ENCODE peak calls at places on chromosome 16, in five cellular contexts. N is GM12878, L is tibial nerve, U is gastrocnemius medialis, R is endodermal cell. T is an unnamed sample.

GRCh38 chr16:82681592-82681991 is 54.8 kb downstream of the CDH13 start:
- DNase-seq in N (no peak), L (no peak), U (no peak), R (no peak), T (no peak)

GRCh38 chr16:81524382-81524781 is 79.8 kb downstream of the CMIP start:
- DNase-seq in N (no peak), L (no peak), U (no peak), R (no peak), T (no peak)

GRCh38 chr16:19114359-19115147 is 789 bp downstream of the ITPRIPL2 start:
- DNase-seq in N (no peak), L (peak; percentile 47), U (peak; percentile 51), R (peak; percentile 87), T (peak; percentile 65)

GRCh38 chr16:83931556-83931955 is 21.5 kb upstream of the OSGIN1 start:
- DNase-seq in N (no peak), L (no peak), U (no peak), R (no peak), T (no peak)

GRCh38 chr16:17470871-17471744 is at the start of gene XYLT1:
- DNase-seq in N (no peak), L (peak; percentile 76), U (peak; percentile 82), R (peak; percentile 84), T (peak; percentile 53)

GRCh38 chr16:27677300-27677699 is 127.4 kb downstream of the KATNIP start:
- DNase-seq in N (no peak), L (no peak), U (no peak), R (no peak), T (no peak)

GRCh38 chr16:4976079-4976478 is 17.9 kb downstream of the SEC14L5 start:
- DNase-seq in N (peak; percentile 57), L (no peak), U (no peak), R (no peak), T (no peak)

GRCh38 chr16:72561-73537 is at the start of gene RHBDF1:
- DNase-seq in N (no peak), L (no peak), U (no peak), R (peak; percentile 92), T (peak; percentile 75)

GRCh38 chr16:56357765-56358322 is 67.5 kb downstream of the AMFR start:
- DNase-seq in N (no peak), L (no peak), U (peak; percentile 73), R (peak; percentile 78), T (no peak)

GRCh38 chr16:84286568-84287220 is 8.0 kb upstream of the WFDC1 start:
- DNase-seq in N (no peak), L (no peak), U (peak; percentile 28), R (no peak), T (peak; percentile 74)

GRCh38 chr16:11229906-11230305 is 26.1 kb downstream of the SOCS1 start:
- DNase-seq in N (no peak), L (no peak), U (peak; percentile 58), R (no peak), T (no peak)

GRCh38 chr16:81551821-81552304 is 107.3 kb downstream of the CMIP start:
- DNase-seq in N (no peak), L (no peak), U (no peak), R (no peak), T (peak; percentile 58)

GRCh38 chr16:11135167-11135973 is 120.6 kb downstream of the SOCS1 start:
- DNase-seq in N (no peak), L (peak; percentile 46), U (peak; percentile 94), R (no peak), T (no peak)

GRCh38 chr16:81401035-81401950 is 43.3 kb upstream of the CMIP start:
- DNase-seq in N (no peak), L (no peak), U (no peak), R (no peak), T (no peak)

GRCh38 chr16:56514845-56515244 is 5.0 kb downstream of the BBS2 start:
- DNase-seq in N (no peak), L (no peak), U (no peak), R (no peak), T (no peak)

GRCh38 chr16:88599092-88599733 is 29.0 kb downstream of the ZC3H18 start:
- DNase-seq in N (no peak), L (peak; percentile 72), U (peak; percentile 69), R (no peak), T (peak; percentile 89)

GRCh38 chr16:12902511-12903324 is 1.3 kb downstream of the SHISA9 start:
- DNase-seq in N (no peak), L (no peak), U (no peak), R (peak; percentile 83), T (no peak)

GRCh38 chr16:11162571-11163268 is 93.3 kb downstream of the SOCS1 start:
- DNase-seq in N (no peak), L (no peak), U (no peak), R (no peak), T (no peak)

GRCh38 chr16:79651363-79651762 is 50.8 kb upstream of the MAF start:
- DNase-seq in N (no peak), L (peak; percentile 29), U (peak; percentile 37), R (no peak), T (peak; percentile 17)

GRCh38 chr16:31183432-31184428 is 3.8 kb downstream of the FUS start:
- DNase-seq in N (no peak), L (no peak), U (no peak), R (no peak), T (no peak)
- H3K4me3 ChIP-seq in N (peak overlapping the region; percentile 87), L (no peak overlapping the region), U (no peak overlapping the region), R (peak overlapping the region; percentile 97), T (no peak overlapping the region)

DNA sequence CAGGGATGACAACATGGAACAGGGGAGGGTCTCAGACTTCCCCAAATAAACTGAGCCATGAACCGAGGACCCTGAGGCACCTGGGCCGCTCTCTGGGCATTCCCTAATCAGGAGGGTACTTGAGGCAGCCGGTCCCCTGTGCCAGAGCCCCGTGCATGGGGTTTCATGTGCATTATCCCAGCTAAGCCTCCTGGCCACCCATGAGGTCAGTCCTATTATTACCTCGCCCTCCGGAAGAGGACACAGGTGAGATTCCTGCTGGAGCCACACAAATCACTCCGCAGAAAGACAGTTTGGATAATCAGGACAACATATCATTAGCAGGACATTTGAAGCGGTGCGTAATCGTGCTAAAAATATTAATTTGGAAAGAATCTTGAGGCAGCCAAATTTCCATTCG is 274.0 kb downstream of the PARN start:
- DNase-seq in N (no peak), L (no peak), U (peak; percentile 80), R (no peak), T (no peak)
- H3K4me1 ChIP-seq in N (peaks cover 31% of the 10 kb centered on the region), L (peaks cover 8% of the 10 kb centered on the region), U (peaks cover 15% of the 10 kb centered on the region), R (no peaks in the 10 kb centered on the region), T (peaks cover 5% of the 10 kb centered on the region)

DNA sequence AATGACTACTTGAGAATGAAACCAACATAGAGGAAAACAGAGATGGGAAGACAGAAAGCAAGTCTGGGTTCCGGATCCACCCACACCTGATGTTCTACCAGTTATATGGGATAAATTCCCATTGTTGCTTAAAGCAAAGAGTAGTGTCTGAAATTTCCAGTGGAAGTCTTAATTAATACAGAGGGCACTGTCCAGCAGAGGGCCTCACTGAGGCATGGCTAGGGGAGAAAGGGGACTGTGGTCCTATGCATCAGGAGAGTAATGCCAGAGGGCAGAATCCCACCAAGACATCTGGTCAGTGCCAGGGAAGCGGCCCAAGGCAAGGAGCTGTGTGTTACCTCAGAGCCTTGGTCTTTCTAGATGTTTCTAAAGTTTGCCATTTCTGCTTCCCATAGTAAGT is 7.5 kb upstream of the UMOD start:
- DNase-seq in N (no peak), L (no peak), U (no peak), R (peak; percentile 79), T (no peak)
- TF ChIP-seq CTCF in N (peak; percentile 28), L (no peak), U (no peak), R (peak; percentile 83), T (no peak)

GRCh38 chr16:2971134-2971984 is 2.2 kb downstream of the PAQR4 start:
- DNase-seq in N (no peak), L (no peak), U (no peak), R (no peak), T (no peak)
- H3K4me3 ChIP-seq in N (peak overlapping the region; percentile 91), L (no peak overlapping the region), U (no peak overlapping the region), R (peak overlapping the region; percentile 80), T (no peak overlapping the region)

GRCh38 chr16:21161211-21161610 is 2.7 kb downstream of the LDAF1 start:
- DNase-seq in N (no peak), L (no peak), U (no peak), R (no peak), T (no peak)
- H3K4me1 ChIP-seq in N (peaks cover 9% of the 10 kb centered on the region), L (peaks cover 60% of the 10 kb centered on the region), U (peaks cover 37% of the 10 kb centered on the region), R (no peaks in the 10 kb centered on the region), T (peaks cover 10% of the 10 kb centered on the region)

GRCh38 chr16:71593048-71593999 is 16.4 kb upstream of the TAT start:
- DNase-seq in N (no peak), L (no peak), U (no peak), R (no peak), T (no peak)
- TF ChIP-seq CTCF in N (no peak), L (no peak), U (no peak), R (no peak), T (no peak)

GRCh38 chr16:73006021-73006420 is 41.9 kb downstream of the ZFHX3 start:
- DNase-seq in N (no peak), L (no peak), U (no peak), R (no peak), T (no peak)
- H3K4me3 ChIP-seq in N (no peak overlapping the region), L (no peak overlapping the region), U (no peak overlapping the region), R (no peak overlapping the region), T (no peak overlapping the region)

GRCh38 chr16:68089067-68089466 is 3.9 kb downstream of the NFATC3 start:
- DNase-seq in N (no peak), L (no peak), U (no peak), R (no peak), T (no peak)

GRCh38 chr16:68088130-68088972 is 3.2 kb downstream of the NFATC3 start:
- DNase-seq in N (no peak), L (no peak), U (no peak), R (no peak), T (no peak)

GRCh38 chr16:68086860-68087268 is 1.7 kb downstream of the NFATC3 start:
- DNase-seq in N (no peak), L (no peak), U (no peak), R (no peak), T (no peak)

GRCh38 chr16:68086336-68086821 is 1.2 kb downstream of the NFATC3 start:
- DNase-seq in N (no peak), L (no peak), U (no peak), R (no peak), T (no peak)

GRCh38 chr16:68087688-68088087 is 2.5 kb downstream of the NFATC3 start:
- DNase-seq in N (no peak), L (no peak), U (no peak), R (no peak), T (no peak)
- H3K4me1 ChIP-seq in N (peaks cover 25% of the 10 kb centered on the region), L (peaks cover 79% of the 10 kb centered on the region), U (peaks cover 72% of the 10 kb centered on the region), R (peaks cover 16% of the 10 kb centered on the region), T (peaks cover 85% of the 10 kb centered on the region)

GRCh38 chr16:28924399-28924761 is 658 bp downstream of the RABEP2 start:
- DNase-seq in N (no peak), L (no peak), U (no peak), R (no peak), T (no peak)
- TF ChIP-seq CTCF in N (no peak), L (no peak), U (no peak), R (peak; percentile 73), T (no peak)

GRCh38 chr16:69618721-69619120 is 53.0 kb downstream of the NFAT5 start:
- DNase-seq in N (no peak), L (no peak), U (no peak), R (no peak), T (no peak)
- H3K4me3 ChIP-seq in N (no peak overlapping the region), L (no peak overlapping the region), U (no peak overlapping the region), R (no peak overlapping the region), T (no peak overlapping the region)

T was measured in heart right ventricle.